ENCODE peak calls at places on chromosomes 13 and 19, in ten cellular contexts. One of them, this sample, is unnamed.

GRCh38 chr19:11721681-11722080 is 17.1 kb downstream of the ZNF823 start:
- DNase-seq in left ventricle myocardium inferior: no peak
- DNase-seq in neural progenitor cell: no peak
- DNase-seq in thoracic aorta: no peak
- DNase-seq in RWPE1: no peak
- DNase-seq in nephron progenitor cell: no peak
- DNase-seq in PC-3: no peak
- DNase-seq in right atrium auricular region: no peak
- DNase-seq in AG09319: no peak
- DNase-seq in LNCaP clone FGC: no peak
- DNase-seq in this sample: no peak

GRCh38 chr19:38852231-38853044 is 2.7 kb upstream of the HNRNPL start:
- DNase-seq in nephron progenitor cell: no peak
- DNase-seq in LNCaP clone FGC: no peak
- DNase-seq in PC-3: peak
- DNase-seq in neural progenitor cell: peak
- DNase-seq in right atrium auricular region: peak
- DNase-seq in AG09319: no peak
- DNase-seq in RWPE1: peak
- DNase-seq in thoracic aorta: peak
- DNase-seq in left ventricle myocardium inferior: peak
- DNase-seq in this sample: peak

GRCh38 chr19:6216236-6216995 is 63.4 kb downstream of the MLLT1 start:
- DNase-seq in left ventricle myocardium inferior: no peak
- DNase-seq in thoracic aorta: no peak
- DNase-seq in RWPE1: no peak
- DNase-seq in nephron progenitor cell: no peak
- DNase-seq in LNCaP clone FGC: no peak
- DNase-seq in AG09319: no peak
- DNase-seq in neural progenitor cell: no peak
- DNase-seq in right atrium auricular region: no peak
- DNase-seq in PC-3: no peak
- DNase-seq in this sample: peak

GRCh38 chr19:33245948-33246728 is 20.5 kb upstream of the SLC7A10 start:
- DNase-seq in nephron progenitor cell: no peak
- DNase-seq in right atrium auricular region: no peak
- DNase-seq in RWPE1: no peak
- DNase-seq in left ventricle myocardium inferior: peak
- DNase-seq in thoracic aorta: no peak
- DNase-seq in AG09319: no peak
- DNase-seq in PC-3: no peak
- DNase-seq in neural progenitor cell: no peak
- DNase-seq in LNCaP clone FGC: no peak
- DNase-seq in this sample: peak

GRCh38 chr13:31556376-31556775 is 182.9 kb upstream of the RXFP2 start:
- DNase-seq in nephron progenitor cell: no peak
- DNase-seq in AG09319: peak
- DNase-seq in thoracic aorta: no peak
- DNase-seq in LNCaP clone FGC: no peak
- DNase-seq in RWPE1: no peak
- DNase-seq in right atrium auricular region: no peak
- DNase-seq in left ventricle myocardium inferior: no peak
- DNase-seq in neural progenitor cell: no peak
- DNase-seq in PC-3: no peak
- DNase-seq in this sample: no peak

GRCh38 chr19:34722353-34722752 is 11.7 kb upstream of the ZNF181 start:
- DNase-seq in neural progenitor cell: no peak
- DNase-seq in right atrium auricular region: no peak
- DNase-seq in LNCaP clone FGC: no peak
- DNase-seq in left ventricle myocardium inferior: no peak
- DNase-seq in AG09319: no peak
- DNase-seq in PC-3: peak
- DNase-seq in RWPE1: no peak
- DNase-seq in nephron progenitor cell: no peak
- DNase-seq in thoracic aorta: no peak
- DNase-seq in this sample: no peak

GRCh38 chr19:11881151-11881800 is 6.3 kb upstream of the ZNF69 start:
- DNase-seq in right atrium auricular region: peak
- DNase-seq in RWPE1: peak
- DNase-seq in thoracic aorta: no peak
- DNase-seq in AG09319: no peak
- DNase-seq in LNCaP clone FGC: peak
- DNase-seq in neural progenitor cell: peak
- DNase-seq in left ventricle myocardium inferior: peak
- DNase-seq in PC-3: peak
- DNase-seq in nephron progenitor cell: peak
- DNase-seq in this sample: peak

GRCh38 chr13:90395846-90396245 is 951.6 kb upstream of the MIR17HG start:
- DNase-seq in AG09319: no peak
- DNase-seq in PC-3: no peak
- DNase-seq in nephron progenitor cell: no peak
- DNase-seq in right atrium auricular region: no peak
- DNase-seq in neural progenitor cell: no peak
- DNase-seq in RWPE1: no peak
- DNase-seq in thoracic aorta: no peak
- DNase-seq in left ventricle myocardium inferior: no peak
- DNase-seq in LNCaP clone FGC: no peak
- DNase-seq in this sample: no peak

GRCh38 chr19:39082745-39083598 is 1.2 kb upstream of the ACP7 start:
- DNase-seq in AG09319: no peak
- DNase-seq in nephron progenitor cell: no peak
- DNase-seq in RWPE1: no peak
- DNase-seq in right atrium auricular region: no peak
- DNase-seq in LNCaP clone FGC: no peak
- DNase-seq in PC-3: peak
- DNase-seq in left ventricle myocardium inferior: no peak
- DNase-seq in neural progenitor cell: no peak
- DNase-seq in thoracic aorta: no peak
- DNase-seq in this sample: no peak

GRCh38 chr13:30301827-30302226 is 5.5 kb downstream of the KATNAL1 start:
- DNase-seq in AG09319: no peak
- DNase-seq in neural progenitor cell: no peak
- DNase-seq in thoracic aorta: no peak
- DNase-seq in nephron progenitor cell: no peak
- DNase-seq in RWPE1: no peak
- DNase-seq in left ventricle myocardium inferior: no peak
- DNase-seq in right atrium auricular region: no peak
- DNase-seq in PC-3: no peak
- DNase-seq in LNCaP clone FGC: no peak
- DNase-seq in this sample: no peak

GRCh38 chr19:5990289-5990797 is 12.4 kb upstream of the RANBP3 start:
- DNase-seq in AG09319: no peak
- DNase-seq in PC-3: peak
- DNase-seq in left ventricle myocardium inferior: no peak
- DNase-seq in right atrium auricular region: no peak
- DNase-seq in RWPE1: no peak
- DNase-seq in thoracic aorta: no peak
- DNase-seq in nephron progenitor cell: no peak
- DNase-seq in LNCaP clone FGC: no peak
- DNase-seq in neural progenitor cell: peak
- DNase-seq in this sample: no peak

GRCh38 chr13:113904411-113904810 is 40.5 kb upstream of the GAS6 start:
- DNase-seq in neural progenitor cell: peak
- DNase-seq in left ventricle myocardium inferior: peak
- DNase-seq in nephron progenitor cell: no peak
- DNase-seq in right atrium auricular region: peak
- DNase-seq in thoracic aorta: no peak
- DNase-seq in LNCaP clone FGC: no peak
- DNase-seq in AG09319: no peak
- DNase-seq in PC-3: peak
- DNase-seq in RWPE1: no peak
- DNase-seq in this sample: no peak

GRCh38 chr19:8611391-8611883 is 922 bp upstream of the ADAMTS10 start:
- DNase-seq in thoracic aorta: no peak
- DNase-seq in PC-3: no peak
- DNase-seq in AG09319: no peak
- DNase-seq in left ventricle myocardium inferior: no peak
- DNase-seq in nephron progenitor cell: no peak
- DNase-seq in RWPE1: no peak
- DNase-seq in right atrium auricular region: no peak
- DNase-seq in neural progenitor cell: no peak
- DNase-seq in LNCaP clone FGC: no peak
- DNase-seq in this sample: no peak

DNA sequence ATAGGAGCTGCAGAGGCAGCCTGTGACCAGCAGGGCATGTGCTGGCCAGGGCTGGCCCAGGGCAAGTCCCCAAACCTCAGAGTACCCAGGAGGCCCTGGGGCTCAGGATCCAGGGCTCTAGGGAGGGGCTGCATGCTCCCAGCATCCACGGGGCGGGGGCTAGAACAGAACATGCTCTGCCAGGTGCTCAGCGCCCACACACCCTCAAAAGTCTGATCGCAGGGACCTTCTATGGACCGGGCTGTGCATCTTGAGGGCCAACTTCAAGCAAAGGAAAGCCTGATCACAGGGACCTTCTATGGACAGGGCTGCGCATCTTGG is 33.5 kb downstream of the ELL start:
- DNase-seq in right atrium auricular region: no peak
- DNase-seq in thoracic aorta: no peak
- DNase-seq in LNCaP clone FGC: no peak
- DNase-seq in AG09319: no peak
- DNase-seq in neural progenitor cell: no peak
- DNase-seq in RWPE1: no peak
- DNase-seq in PC-3: peak
- DNase-seq in left ventricle myocardium inferior: no peak
- DNase-seq in nephron progenitor cell: no peak
- DNase-seq in this sample: no peak
- TF ChIP-seq CTCF in right atrium auricular region: no peak
- TF ChIP-seq CTCF in thoracic aorta: peak
- TF ChIP-seq CTCF in LNCaP clone FGC: peak
- TF ChIP-seq CTCF in AG09319: peak
- TF ChIP-seq CTCF in neural progenitor cell: no peak
- TF ChIP-seq CTCF in RWPE1: no peak
- TF ChIP-seq CTCF in PC-3: peak
- TF ChIP-seq CTCF in left ventricle myocardium inferior: peak
- TF ChIP-seq CTCF in nephron progenitor cell: no peak
- TF ChIP-seq CTCF in this sample: peak

GRCh38 chr19:16085115-16085514 is 8.8 kb downstream of the TPM4 start:
- DNase-seq in right atrium auricular region: no peak
- DNase-seq in RWPE1: no peak
- DNase-seq in neural progenitor cell: no peak
- DNase-seq in left ventricle myocardium inferior: no peak
- DNase-seq in AG09319: no peak
- DNase-seq in LNCaP clone FGC: no peak
- DNase-seq in thoracic aorta: no peak
- DNase-seq in PC-3: peak
- DNase-seq in nephron progenitor cell: no peak
- DNase-seq in this sample: no peak

GRCh38 chr19:16084067-16084685 is 7.9 kb downstream of the TPM4 start:
- DNase-seq in left ventricle myocardium inferior: no peak
- DNase-seq in PC-3: no peak
- DNase-seq in LNCaP clone FGC: no peak
- DNase-seq in right atrium auricular region: no peak
- DNase-seq in thoracic aorta: no peak
- DNase-seq in RWPE1: no peak
- DNase-seq in AG09319: no peak
- DNase-seq in neural progenitor cell: no peak
- DNase-seq in nephron progenitor cell: no peak
- DNase-seq in this sample: no peak

GRCh38 chr19:16088351-16088984 is 12.2 kb downstream of the TPM4 start:
- DNase-seq in LNCaP clone FGC: no peak
- DNase-seq in thoracic aorta: no peak
- DNase-seq in PC-3: no peak
- DNase-seq in neural progenitor cell: no peak
- DNase-seq in AG09319: no peak
- DNase-seq in RWPE1: no peak
- DNase-seq in nephron progenitor cell: no peak
- DNase-seq in right atrium auricular region: no peak
- DNase-seq in left ventricle myocardium inferior: no peak
- DNase-seq in this sample: no peak

GRCh38 chr19:16088985-16089846 is 12.9 kb downstream of the TPM4 start:
- DNase-seq in RWPE1: no peak
- DNase-seq in LNCaP clone FGC: no peak
- DNase-seq in right atrium auricular region: no peak
- DNase-seq in left ventricle myocardium inferior: no peak
- DNase-seq in nephron progenitor cell: no peak
- DNase-seq in PC-3: no peak
- DNase-seq in neural progenitor cell: no peak
- DNase-seq in AG09319: no peak
- DNase-seq in thoracic aorta: no peak
- DNase-seq in this sample: no peak

GRCh38 chr19:16087940-16088339 is 11.6 kb downstream of the TPM4 start:
- DNase-seq in left ventricle myocardium inferior: no peak
- DNase-seq in LNCaP clone FGC: no peak
- DNase-seq in right atrium auricular region: no peak
- DNase-seq in nephron progenitor cell: no peak
- DNase-seq in neural progenitor cell: no peak
- DNase-seq in thoracic aorta: no peak
- DNase-seq in PC-3: no peak
- DNase-seq in RWPE1: no peak
- DNase-seq in AG09319: no peak
- DNase-seq in this sample: no peak
- TF ChIP-seq CTCF in left ventricle myocardium inferior: no peak
- TF ChIP-seq CTCF in LNCaP clone FGC: no peak
- TF ChIP-seq CTCF in right atrium auricular region: no peak
- TF ChIP-seq CTCF in nephron progenitor cell: no peak
- TF ChIP-seq CTCF in neural progenitor cell: no peak
- TF ChIP-seq CTCF in thoracic aorta: no peak
- TF ChIP-seq CTCF in PC-3: no peak
- TF ChIP-seq CTCF in RWPE1: no peak
- TF ChIP-seq CTCF in AG09319: no peak
- TF ChIP-seq CTCF in this sample: no peak

GRCh38 chr19:29667941-29668340 is 2.7 kb downstream of the PLEKHF1 start:
- DNase-seq in left ventricle myocardium inferior: no peak
- DNase-seq in LNCaP clone FGC: no peak
- DNase-seq in thoracic aorta: no peak
- DNase-seq in neural progenitor cell: no peak
- DNase-seq in right atrium auricular region: no peak
- DNase-seq in PC-3: no peak
- DNase-seq in nephron progenitor cell: no peak
- DNase-seq in RWPE1: no peak
- DNase-seq in AG09319: no peak
- DNase-seq in this sample: no peak
- TF ChIP-seq CTCF in left ventricle myocardium inferior: peak
- TF ChIP-seq CTCF in LNCaP clone FGC: peak
- TF ChIP-seq CTCF in thoracic aorta: no peak
- TF ChIP-seq CTCF in neural progenitor cell: no peak
- TF ChIP-seq CTCF in right atrium auricular region: no peak
- TF ChIP-seq CTCF in PC-3: no peak
- TF ChIP-seq CTCF in nephron progenitor cell: no peak
- TF ChIP-seq CTCF in RWPE1: no peak
- TF ChIP-seq CTCF in AG09319: no peak
- TF ChIP-seq CTCF in this sample: no peak

DNA sequence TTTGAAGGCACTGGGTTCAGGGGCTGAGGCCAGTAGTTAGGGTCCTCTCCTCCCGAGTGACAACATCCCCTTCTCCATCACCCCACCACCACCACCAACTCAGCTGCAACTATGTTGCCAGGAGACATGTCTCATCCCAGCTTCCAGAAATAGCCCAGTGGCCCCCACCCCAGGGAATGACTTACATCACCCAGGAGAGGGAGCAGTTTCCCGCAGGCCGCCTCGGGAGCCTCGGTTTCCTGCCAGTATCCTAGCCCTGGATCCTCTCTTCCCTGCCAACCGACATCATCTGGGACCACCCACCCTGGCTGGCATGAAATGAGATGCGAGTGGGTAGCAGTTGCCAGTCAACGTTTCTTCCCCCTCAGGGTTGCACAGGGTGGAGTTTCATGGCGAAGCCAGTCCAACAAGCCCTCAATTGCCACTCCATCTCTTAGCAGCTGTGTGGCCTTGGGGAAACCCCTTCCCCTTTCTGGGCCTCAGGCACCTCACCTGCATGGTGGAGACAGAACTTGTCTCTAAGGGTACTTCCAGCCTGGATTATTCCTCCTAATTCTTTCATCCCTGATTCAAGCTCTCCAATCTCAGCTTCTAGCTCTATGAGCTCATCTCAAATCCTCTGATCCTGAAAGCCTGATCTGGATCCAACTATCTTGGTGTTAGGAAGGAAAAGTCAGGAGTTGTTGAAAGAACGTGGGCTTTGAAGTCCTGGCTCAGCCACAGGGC is 3.9 kb upstream of the GSK3A start:
- DNase-seq in thoracic aorta: peak
- DNase-seq in RWPE1: peak
- DNase-seq in LNCaP clone FGC: no peak
- DNase-seq in neural progenitor cell: peak
- DNase-seq in PC-3: peak
- DNase-seq in AG09319: peak
- DNase-seq in right atrium auricular region: peak
- DNase-seq in left ventricle myocardium inferior: peak
- DNase-seq in nephron progenitor cell: peak
- DNase-seq in this sample: no peak
- TF ChIP-seq CTCF in thoracic aorta: peak
- TF ChIP-seq CTCF in RWPE1: no peak
- TF ChIP-seq CTCF in LNCaP clone FGC: no peak
- TF ChIP-seq CTCF in neural progenitor cell: peak
- TF ChIP-seq CTCF in PC-3: peak
- TF ChIP-seq CTCF in AG09319: peak
- TF ChIP-seq CTCF in right atrium auricular region: peak
- TF ChIP-seq CTCF in left ventricle myocardium inferior: peak
- TF ChIP-seq CTCF in nephron progenitor cell: no peak
- TF ChIP-seq CTCF in this sample: no peak

This sample was measured in glutamatergic neuron.